ENCODE peak calls at places on chromosomes 5 and 9, in seven cellular contexts. E is H9, T is heart left ventricle, J is SK-N-SH, D is sigmoid colon, I is mammary epithelial cell, S is PC-3. H is an unnamed sample. For H3K4me1 and H3K9me3, the result is how much of the 10 kb centered on the place peaks cover.

GRCh38 chr5:121870489-121870888 is 18.8 kb downstream of the FTMT start:
- DNase-seq in J (no peak), E (no peak), S (peak), T (no peak), I (no peak), D (no peak), H (no peak)

GRCh38 chr5:134845852-134846640 is at the start of gene C5orf24:
- DNase-seq in D (peak), E (peak), J (peak), I (peak), S (peak), T (peak), H (peak)

GRCh38 chr9:106420511-106420944 is 442.4 kb upstream of the ZNF462 start:
- DNase-seq in D (no peak), I (peak), J (no peak), S (peak), T (no peak), E (no peak), H (no peak)

GRCh38 chr5:54243483-54244080 is 66.8 kb downstream of the ARL15 start:
- DNase-seq in S (peak), T (no peak), J (peak), D (no peak), E (no peak), I (peak), H (no peak)

GRCh38 chr5:127389616-127390015 is 99.0 kb downstream of the MEGF10 start:
- DNase-seq in I (no peak), D (no peak), T (no peak), J (no peak), E (no peak), S (no peak), H (no peak)

GRCh38 chr9:125189011-125189360 is 617 bp downstream of the PPP6C start:
- DNase-seq in E (peak), I (peak), J (peak), S (no peak), D (peak), T (no peak), H (no peak)

GRCh38 chr9:99253772-99254431 is 31.8 kb downstream of the SEC61B start:
- DNase-seq in T (no peak), S (no peak), D (no peak), I (peak), J (no peak), E (no peak), H (no peak)

GRCh38 chr5:1245901-1246576 is 20.9 kb downstream of the SLC6A18 start:
- DNase-seq in I (no peak), T (no peak), D (no peak), S (no peak), J (peak), E (peak), H (no peak)

GRCh38 chr9:123928471-123929176 is 1.3 kb downstream of the DENND1A start:
- DNase-seq in T (peak), J (peak), S (peak), I (no peak), E (no peak), D (no peak), H (no peak)

GRCh38 chr5:150658121-150658520 is 2.9 kb upstream of the MYOZ3 start:
- DNase-seq in I (no peak), D (peak), S (no peak), E (no peak), J (no peak), T (no peak), H (peak)

GRCh38 chr5:42013561-42013960 is 88.5 kb downstream of the FBXO4 start:
- DNase-seq in D (no peak), E (no peak), T (no peak), J (no peak), I (no peak), S (peak), H (no peak)

GRCh38 chr5:139182528-139183296 is 15.5 kb downstream of the SIL1 start:
- DNase-seq in D (no peak), E (no peak), I (no peak), J (no peak), T (no peak), S (no peak), H (no peak)

GRCh38 chr5:36529142-36529541 is 77.3 kb upstream of the SLC1A3 start:
- DNase-seq in S (no peak), I (no peak), E (no peak), D (no peak), T (no peak), J (no peak), H (no peak)

GRCh38 chr9:129253820-129254381 is 75.8 kb upstream of the IER5L start:
- DNase-seq in T (peak), J (no peak), E (no peak), S (no peak), D (peak), I (no peak), H (peak)

GRCh38 chr5:61293051-61293450 is 39.0 kb upstream of the ZSWIM6 start:
- DNase-seq in S (peak), T (no peak), D (no peak), J (no peak), E (no peak), I (no peak), H (no peak)

GRCh38 chr9:105385372-105385985 is 62.4 kb upstream of the FSD1L start:
- DNase-seq in E (no peak), T (no peak), I (peak), S (no peak), D (peak), J (no peak), H (no peak)

GRCh38 chr9:133696036-133696435 is 42.1 kb downstream of the SARDH start:
- DNase-seq in I (no peak), S (no peak), D (no peak), E (no peak), J (no peak), T (peak), H (no peak)

GRCh38 chr5:139698461-139699146 is 50.5 kb downstream of the CXXC5 start:
- DNase-seq in J (peak), D (peak), T (peak), I (peak), S (no peak), E (peak), H (peak)

GRCh38 chr5:119212666-119213065 is 141.8 kb downstream of the DMXL1 start:
- DNase-seq in E (no peak), D (no peak), J (no peak), I (no peak), T (no peak), S (no peak), H (no peak)

GRCh38 chr9:115691097-115691496 is 462.5 kb upstream of the PAPPA start:
- DNase-seq in T (no peak), D (no peak), S (peak), I (peak), E (no peak), J (no peak), H (no peak)

GRCh38 chr5:594241-594860 is 17.8 kb upstream of the CEP72 start:
- DNase-seq in E (no peak), S (no peak), J (no peak), D (no peak), T (no peak), I (no peak), H (no peak)

GRCh38 chr5:115816226-115817042 is at the start of gene CDO1:
- DNase-seq in E (peak), D (peak), I (peak), J (peak), T (peak), S (no peak), H (peak)

GRCh38 chr5:2137444-2138050 is 254.8 kb upstream of the IRX4 start:
- DNase-seq in E (peak), J (no peak), D (no peak), I (no peak), T (no peak), S (no peak), H (peak)

GRCh38 chr9:109779711-109780452 is at the start of gene PALM2AKAP2:
- DNase-seq in J (peak), I (peak), S (peak), T (peak), E (peak), D (peak), H (peak)

GRCh38 chr5:180120221-180121101 is 48.9 kb upstream of the RNF130 start:
- DNase-seq in E (peak), D (peak), I (no peak), J (no peak), T (no peak), S (no peak), H (peak)

GRCh38 chr5:33824516-33825195 is 67.1 kb downstream of the ADAMTS12 start:
- DNase-seq in D (no peak), I (no peak), E (no peak), S (no peak), J (no peak), T (peak), H (no peak)

GRCh38 chr5:77390795-77391194 is 101.3 kb downstream of the WDR41 start:
- DNase-seq in D (no peak), S (peak), I (peak), J (no peak), E (no peak), T (no peak), H (no peak)

GRCh38 chr5:28632607-28633006 is 1594.2 kb upstream of the CDH9 start:
- DNase-seq in J (no peak), T (no peak), I (no peak), D (no peak), E (no peak), S (no peak), H (no peak)

GRCh38 chr5:159913048-159913447 is 3.2 kb upstream of the ADRA1B start:
- DNase-seq in D (no peak), T (no peak), J (no peak), S (peak), E (no peak), I (peak), H (peak)
- H3K4me1 ChIP-seq in D (under half), T (under half), J (under half), S (under half), E (under half), I (half or more), H (half or more)

DNA sequence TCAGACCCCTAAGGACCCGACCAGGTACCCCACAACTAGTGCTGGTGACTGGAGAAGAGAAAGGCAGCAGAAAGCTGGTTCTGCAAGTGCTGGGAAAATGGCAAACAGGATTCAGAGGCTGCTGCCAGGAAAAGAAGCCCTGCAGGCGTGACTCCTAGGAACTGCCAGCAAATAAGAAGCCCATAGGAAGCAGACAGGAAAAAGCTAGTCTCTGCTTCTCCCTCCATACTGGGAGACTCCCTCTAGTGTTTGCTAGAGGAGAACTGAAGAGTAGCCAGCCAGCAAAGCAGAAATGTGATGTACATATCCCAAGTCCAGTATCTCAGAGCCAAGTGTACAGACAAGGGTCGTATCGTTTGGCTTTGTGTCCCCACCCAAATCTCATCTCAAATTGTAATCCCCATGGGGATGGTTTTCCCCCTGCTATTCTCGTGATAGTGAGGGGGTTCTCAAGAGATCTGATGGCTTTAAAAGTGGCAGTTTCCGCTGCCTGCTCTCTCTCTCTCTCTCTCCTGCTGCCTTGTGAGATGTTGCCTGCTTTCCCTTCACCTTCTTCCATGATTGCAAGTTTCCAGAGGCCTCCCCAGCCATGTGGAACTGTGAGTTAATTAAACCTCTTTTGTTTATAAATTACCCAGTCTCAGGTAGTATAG is 38.1 kb upstream of the TUSC1 start:
- DNase-seq in E (peak), T (no peak), J (peak), D (no peak), S (peak), I (peak), H (no peak)
- TF ChIP-seq CTCF in E (peak), T (peak), J (peak), D (no peak), S (peak), I (peak), H (peak)

GRCh38 chr9:76720245-76720644 is 44.0 kb upstream of the PCA3 start:
- DNase-seq in S (no peak), I (no peak), D (no peak), J (no peak), T (no peak), E (no peak), H (no peak)

GRCh38 chr9:76717611-76718010 is 46.6 kb upstream of the PCA3 start:
- DNase-seq in T (no peak), D (no peak), I (no peak), S (no peak), J (no peak), E (no peak), H (peak)

GRCh38 chr9:76716270-76716669 is 48.0 kb upstream of the PCA3 start:
- DNase-seq in D (no peak), I (no peak), T (no peak), E (no peak), J (no peak), S (no peak), H (no peak)

GRCh38 chr9:76718166-76718565 is 46.1 kb upstream of the PCA3 start:
- DNase-seq in D (no peak), I (no peak), T (no peak), J (no peak), E (peak), S (no peak), H (no peak)

GRCh38 chr9:76717176-76717575 is 47.1 kb upstream of the PCA3 start:
- DNase-seq in J (no peak), E (no peak), D (no peak), I (no peak), T (no peak), S (no peak), H (no peak)
- H3K9me3 ChIP-seq in J (under half), E (under half), D (under half), I (under half), T (under half), S (under half), H (under half)

DNA sequence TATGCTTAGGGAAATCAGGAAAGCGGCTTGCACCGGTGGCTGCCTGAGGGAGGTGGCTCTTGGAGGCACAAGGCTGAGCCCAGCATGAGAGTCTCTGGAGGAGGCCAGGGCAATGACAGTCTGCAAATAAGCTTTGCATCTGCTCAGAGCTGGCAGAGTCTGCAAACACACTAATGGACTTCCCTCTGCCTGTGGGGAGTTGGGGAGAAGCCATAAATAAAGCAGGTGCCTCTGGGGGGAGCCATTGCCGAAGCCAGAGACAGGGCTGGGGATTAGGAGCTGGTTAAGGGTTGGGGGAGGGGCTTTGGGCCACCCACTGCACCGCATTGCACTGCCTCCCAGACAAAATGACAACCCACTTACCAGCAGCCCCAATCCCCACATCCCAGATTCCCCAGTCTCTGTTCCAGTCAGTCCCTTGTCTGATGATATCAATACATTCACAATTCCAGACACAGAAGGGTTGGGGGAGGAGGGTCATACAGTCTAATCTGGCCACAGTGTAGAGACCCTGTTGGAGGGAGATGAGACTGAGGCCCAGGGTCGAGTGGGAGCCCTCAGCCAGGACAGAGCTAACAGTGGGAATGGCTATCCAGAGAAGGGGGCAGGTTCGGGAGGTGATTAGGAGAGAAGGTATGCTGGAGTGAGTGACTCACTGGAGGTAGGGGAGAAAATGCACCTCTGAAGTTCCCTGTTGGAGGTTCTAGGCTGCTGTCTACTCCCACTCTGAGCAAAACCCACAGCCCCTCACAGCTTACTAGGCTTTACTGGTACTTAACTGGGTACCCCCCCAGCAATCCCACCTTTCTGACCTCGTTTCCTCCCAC is 53.7 kb downstream of the PAX5 start:
- DNase-seq in I (peak), S (peak), J (peak), T (no peak), D (peak), E (peak), H (no peak)
- H3K4me1 ChIP-seq in I (under half), S (under half), J (under half), T (under half), D (under half), E (under half), H (under half)